ENCODE peak calls at places on chromosomes 13 and 19, in nine cellular contexts. I is K562, Y is HCT116, P is HepG2, D is stomach, T is SK-N-MC, J is sigmoid colon, S is transverse colon, C is SK-N-SH. R is an unnamed sample. For H3K9me3, the result is how much of the 10 kb centered on the place peaks cover.

GRCh38 chr19:5369962-5370367 is 29.4 kb upstream of the PTPRS start:
- DNase-seq in I (peak), Y (no peak), T (no peak), C (peak), D (peak), S (peak), J (no peak), P (peak), R (no peak)

GRCh38 chr13:62906896-62907295 is 1491.2 kb upstream of the PCDH20 start:
- DNase-seq in C (no peak), J (no peak), T (no peak), D (no peak), P (no peak), S (no peak), Y (no peak), I (no peak), R (no peak)

GRCh38 chr13:78976696-78977095 is 317.7 kb upstream of the OBI1 start:
- DNase-seq in C (no peak), D (no peak), P (no peak), T (no peak), I (no peak), J (no peak), Y (no peak), S (no peak), R (no peak)

GRCh38 chr13:50914848-50915247 is 5.3 kb downstream of the RNASEH2B start:
- DNase-seq in D (no peak), S (no peak), P (no peak), Y (no peak), J (no peak), C (no peak), T (no peak), I (no peak), R (no peak)

GRCh38 chr19:8458380-8458779 is 13.6 kb downstream of the HNRNPM start:
- DNase-seq in Y (no peak), I (no peak), C (no peak), S (peak), T (no peak), J (no peak), P (no peak), D (peak), R (no peak)

GRCh38 chr19:40822161-40822560 is 23.2 kb downstream of the EGLN2 start:
- DNase-seq in I (no peak), J (no peak), P (no peak), S (no peak), Y (no peak), D (peak), C (no peak), T (no peak), R (no peak)

GRCh38 chr13:47017476-47017875 is 120.6 kb upstream of the HTR2A start:
- DNase-seq in D (no peak), C (no peak), S (no peak), Y (no peak), P (no peak), I (no peak), T (no peak), J (no peak), R (no peak)

GRCh38 chr13:25455146-25455545 is 83.4 kb downstream of the ATP8A2 start:
- DNase-seq in Y (no peak), S (no peak), C (no peak), I (no peak), D (no peak), T (peak), P (no peak), J (no peak), R (no peak)

GRCh38 chr13:40520916-40521315 is 145.5 kb downstream of the FOXO1 start:
- DNase-seq in Y (no peak), J (no peak), C (no peak), I (no peak), P (no peak), T (no peak), D (no peak), S (no peak), R (no peak)

GRCh38 chr13:51613535-51613934 is 29.3 kb downstream of the WDFY2 start:
- DNase-seq in J (no peak), I (no peak), Y (no peak), S (no peak), P (no peak), T (no peak), C (no peak), D (no peak), R (no peak)

GRCh38 chr13:19955873-19956559 is 2.5 kb upstream of the ZMYM2 start:
- DNase-seq in J (no peak), I (no peak), D (no peak), S (no peak), T (no peak), P (no peak), Y (no peak), C (no peak), R (no peak)

DNA sequence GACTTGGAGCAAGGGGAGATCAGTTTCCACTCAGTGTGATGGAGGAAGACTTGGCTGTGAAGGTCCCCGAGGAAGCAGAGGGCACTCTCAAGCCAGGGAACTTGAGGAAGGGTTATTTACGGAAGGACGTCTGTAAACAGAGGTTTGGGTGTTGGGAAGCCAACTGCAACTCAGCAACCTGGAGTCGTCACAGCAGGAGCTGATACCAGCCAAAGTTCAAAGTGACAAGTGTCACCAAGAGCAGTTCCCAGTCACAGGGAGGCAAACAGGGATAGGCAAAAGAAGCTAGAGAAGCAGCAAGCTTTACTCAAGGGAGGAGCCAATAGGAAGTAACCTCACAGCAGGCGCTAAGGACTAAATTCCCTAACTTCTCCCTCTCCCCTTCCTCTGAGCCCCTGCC is 205.5 kb downstream of the EFNB2 start:
- DNase-seq in J (no peak), C (no peak), I (no peak), D (no peak), S (peak), Y (no peak), T (no peak), P (no peak), R (no peak)
- H3K9me3 ChIP-seq in J (under half), C (under half), I (under half), D (under half), S (under half), Y (under half), T (under half), P (under half), R (under half)

GRCh38 chr13:76884571-76885202 is 1.5 kb downstream of the KCTD12 start:
- DNase-seq in I (no peak), T (no peak), P (no peak), C (peak), J (peak), D (no peak), Y (no peak), S (no peak), R (no peak)

GRCh38 chr13:76886005-76886291 is 257 bp downstream of the KCTD12 start:
- DNase-seq in C (no peak), P (no peak), D (no peak), Y (no peak), J (no peak), S (no peak), I (no peak), T (no peak), R (no peak)

GRCh38 chr13:76886292-76887061 is at the start of gene KCTD12:
- DNase-seq in S (peak), Y (peak), T (no peak), J (peak), D (peak), I (peak), C (peak), P (no peak), R (peak)

GRCh38 chr13:76884167-76884566 is 2.0 kb downstream of the KCTD12 start:
- DNase-seq in I (no peak), J (peak), P (no peak), Y (no peak), T (no peak), C (no peak), S (peak), D (peak), R (peak)

DNA sequence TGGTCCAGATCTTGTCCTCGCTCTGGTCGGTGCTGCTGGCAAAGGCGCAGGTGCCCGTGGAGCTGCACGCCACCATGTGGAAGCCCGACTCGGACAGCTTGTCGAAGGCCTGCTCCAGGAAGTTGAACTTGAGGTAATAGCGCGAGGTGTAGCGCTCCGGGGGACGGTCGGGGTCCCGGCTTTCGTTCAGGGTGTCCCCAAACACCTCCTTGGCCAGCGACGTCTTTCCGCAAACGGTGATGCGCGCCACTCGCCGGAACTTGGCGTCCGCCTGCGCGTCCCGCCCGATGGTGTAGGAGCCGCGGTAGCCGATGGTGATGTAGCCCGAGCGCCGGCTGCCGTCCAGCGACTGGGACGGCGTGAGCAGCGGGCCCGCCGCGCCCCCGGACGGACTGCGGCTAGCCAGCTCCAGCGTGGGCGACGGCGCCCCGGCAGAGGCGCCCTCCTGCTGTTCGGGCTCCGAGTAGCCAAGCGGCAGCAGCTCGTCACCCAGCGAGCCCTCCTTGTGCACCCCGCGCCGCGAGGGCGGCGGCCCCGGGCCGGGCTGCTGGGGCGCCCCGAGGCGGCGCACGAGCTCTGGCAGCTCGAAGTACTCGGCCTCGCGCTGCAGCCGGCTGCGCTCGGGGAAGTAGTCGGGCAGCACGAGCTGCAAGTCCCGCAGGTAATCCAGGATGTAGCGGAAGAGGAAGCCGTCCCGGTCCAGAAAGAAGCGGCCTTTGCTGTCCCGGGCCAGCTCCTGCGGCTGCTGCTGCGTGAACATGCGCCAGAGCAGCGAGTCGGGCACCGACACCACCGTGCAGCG is 801 bp downstream of the KCTD12 start:
- DNase-seq in T (no peak), Y (no peak), S (peak), P (no peak), J (peak), D (peak), C (peak), I (peak), R (peak)
- TF ChIP-seq POLR2AphosphoS5 in T (no peak), Y (no peak), S (no peak), P (no peak), J (peak), D (no peak), C (no peak), I (no peak), R (no peak)

GRCh38 chr19:11370744-11371143 is 3.7 kb upstream of the SWSAP1 start:
- DNase-seq in D (no peak), S (no peak), C (no peak), J (no peak), Y (no peak), T (no peak), I (no peak), P (no peak), R (no peak)

GRCh38 chr19:11375143-11375948 is 880 bp downstream of the SWSAP1 start:
- DNase-seq in J (peak), P (peak), I (no peak), S (peak), D (peak), Y (no peak), T (no peak), C (peak), R (peak)

GRCh38 chr19:11373885-11374448 is 499 bp upstream of the SWSAP1 start:
- DNase-seq in I (no peak), J (no peak), C (peak), S (no peak), Y (no peak), T (no peak), P (no peak), D (no peak), R (no peak)

GRCh38 chr19:11374449-11375142 is at the start of gene SWSAP1:
- DNase-seq in I (peak), T (peak), Y (peak), D (peak), C (peak), S (peak), P (peak), J (peak), R (peak)

GRCh38 chr19:11373166-11373884 is 1.1 kb upstream of the SWSAP1 start:
- DNase-seq in J (no peak), S (no peak), C (peak), I (no peak), P (no peak), T (no peak), D (peak), Y (no peak), R (no peak)
- H3K27ac ChIP-seq in J (no peak), S (no peak), C (peak), I (no peak), P (no peak), T (no peak), D (peak), Y (no peak), R (no peak)

GRCh38 chr19:15613338-15613737 is 1.7 kb upstream of the CYP4F8 start:
- DNase-seq in J (no peak), S (no peak), T (no peak), D (no peak), C (no peak), I (no peak), Y (no peak), P (no peak), R (no peak)
- H3K9me3 ChIP-seq in J (under half), S (under half), T (under half), D (under half), C (under half), I (under half), Y (under half), P (under half), R (under half)

DNA sequence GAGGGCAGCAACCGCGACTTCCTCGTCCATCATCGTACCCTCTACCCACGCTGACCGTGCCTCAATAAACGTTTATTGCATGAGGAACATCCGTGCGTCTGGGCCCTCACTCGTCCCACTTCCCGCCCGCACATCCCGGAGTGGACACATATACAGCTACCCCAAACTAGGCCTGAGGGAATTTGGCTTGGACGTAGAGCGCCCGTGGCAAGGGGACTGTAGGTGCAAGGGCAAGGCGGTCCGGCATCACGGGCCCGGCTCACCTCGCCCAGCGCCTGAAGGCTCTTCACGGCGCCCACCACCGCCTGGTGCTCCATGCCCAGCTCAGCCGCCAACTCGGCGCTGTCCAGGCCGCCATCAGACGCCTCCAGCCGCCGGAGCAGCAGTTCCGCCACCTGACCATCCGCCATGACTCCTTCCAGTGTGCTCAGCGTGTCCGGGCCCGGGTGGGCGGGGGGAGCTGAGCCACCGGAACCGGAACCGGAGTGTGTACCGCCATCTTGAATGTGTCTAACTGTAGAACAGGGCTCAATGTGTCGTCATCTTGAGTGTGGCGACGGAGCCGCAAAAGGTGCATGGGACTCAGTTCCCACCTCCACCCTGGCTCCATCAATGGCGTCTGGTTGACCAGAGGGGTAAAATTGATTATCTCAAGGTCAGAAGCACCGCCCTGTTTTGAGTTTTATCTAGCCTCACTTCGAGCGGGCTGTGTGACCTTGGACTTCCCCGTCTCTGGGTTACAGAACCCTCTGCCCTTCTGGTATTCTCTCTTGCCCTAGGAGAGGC is at the start of gene FARSA:
- DNase-seq in J (peak), Y (peak), I (peak), C (peak), S (peak), D (peak), P (peak), T (peak), R (peak)
- TF ChIP-seq POLR2AphosphoS5 in J (peak), Y (peak), I (peak), C (peak), S (peak), D (peak), P (peak), T (peak), R (peak)

DNA sequence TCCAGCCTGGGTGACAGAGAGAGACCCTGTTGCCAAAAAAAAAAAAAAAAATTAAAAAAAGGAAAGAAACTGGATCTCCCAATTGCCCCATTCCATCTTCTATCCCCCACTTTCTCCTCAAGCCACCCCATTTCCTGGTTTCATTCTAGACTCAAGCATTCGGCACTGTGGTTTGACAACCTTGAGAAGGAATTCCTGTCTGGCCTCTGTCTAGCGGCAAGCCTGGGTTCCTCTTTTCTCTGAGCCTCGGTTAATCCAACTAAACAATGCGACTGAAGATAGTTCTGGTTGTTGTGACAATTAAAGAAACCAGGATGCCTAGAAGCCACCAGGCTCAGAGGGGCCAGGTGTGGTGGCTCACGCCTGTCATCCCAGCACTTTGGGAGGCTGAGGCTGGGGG is 3.3 kb upstream of the C3 start:
- DNase-seq in T (no peak), D (no peak), J (no peak), I (no peak), P (no peak), Y (no peak), S (no peak), C (no peak), R (no peak)
- H3K27ac ChIP-seq in T (no peak), D (peak), J (peak), I (no peak), P (peak), Y (no peak), S (peak), C (no peak), R (peak)

DNA sequence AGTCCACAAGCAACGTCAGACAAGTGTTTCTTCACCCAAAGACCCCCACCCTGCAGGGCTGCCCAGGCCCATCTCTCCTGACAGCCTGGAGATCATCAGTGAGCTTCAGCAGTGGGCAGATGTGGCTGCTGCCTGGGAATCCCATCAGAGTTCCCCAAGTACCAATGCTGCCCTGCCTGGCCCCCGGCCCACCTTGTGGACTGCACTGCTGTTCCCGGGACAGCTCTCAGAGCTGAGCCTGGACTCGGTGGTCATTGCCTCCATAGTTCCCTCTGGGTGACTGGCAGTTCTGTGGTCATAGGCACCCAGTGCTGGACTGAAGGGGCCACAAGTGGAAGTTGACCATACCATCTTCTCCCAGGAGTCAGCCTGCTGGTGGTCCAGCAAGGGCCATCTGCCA is 24.5 kb upstream of the ZNF492 start:
- DNase-seq in Y (no peak), J (no peak), T (no peak), C (no peak), D (no peak), S (no peak), P (no peak), I (no peak), R (no peak)
- H3K9me3 ChIP-seq in Y (under half), J (under half), T (under half), C (under half), D (under half), S (under half), P (half or more), I (under half), R (under half)

DNA sequence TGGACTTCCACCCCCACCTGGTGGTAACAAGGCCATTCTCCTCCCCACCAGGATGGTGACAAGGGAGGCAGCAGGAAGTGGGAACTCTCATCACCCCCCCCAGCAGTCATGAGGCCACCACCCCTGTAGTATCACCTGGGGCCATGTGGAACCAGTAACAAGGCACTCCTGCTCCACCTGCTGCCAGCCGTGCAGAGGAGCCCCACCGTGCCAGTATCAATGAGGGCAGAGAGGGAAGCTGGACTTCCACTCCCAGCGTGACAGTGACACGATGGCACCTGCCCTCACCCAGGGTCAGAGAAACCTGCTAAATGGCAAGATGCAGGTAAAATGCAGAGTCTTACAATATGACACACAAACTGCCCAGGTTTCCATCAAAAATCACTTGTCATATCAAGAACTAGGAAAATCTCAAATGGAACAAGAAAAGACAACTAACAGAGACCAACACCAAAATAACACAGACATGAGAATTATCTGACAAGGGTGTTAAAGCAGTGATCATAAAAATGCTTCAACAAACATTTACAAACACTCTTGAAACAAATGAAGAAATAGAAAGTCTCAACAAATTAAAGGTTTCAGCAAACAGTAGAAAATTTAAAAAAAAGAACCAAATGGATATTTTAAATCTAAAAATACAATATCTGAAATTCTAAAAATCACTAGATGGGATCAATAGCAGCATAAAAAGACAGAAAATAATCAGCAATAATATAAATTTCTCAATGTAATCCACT is 9.1 kb upstream of the SPACA7 start:
- DNase-seq in C (no peak), P (no peak), I (no peak), T (no peak), J (no peak), D (no peak), Y (no peak), S (no peak), R (no peak)
- TF ChIP-seq POLR2AphosphoS5 in C (no peak), P (no peak), I (no peak), T (no peak), J (no peak), D (no peak), Y (no peak), S (no peak), R (no peak)

DNA sequence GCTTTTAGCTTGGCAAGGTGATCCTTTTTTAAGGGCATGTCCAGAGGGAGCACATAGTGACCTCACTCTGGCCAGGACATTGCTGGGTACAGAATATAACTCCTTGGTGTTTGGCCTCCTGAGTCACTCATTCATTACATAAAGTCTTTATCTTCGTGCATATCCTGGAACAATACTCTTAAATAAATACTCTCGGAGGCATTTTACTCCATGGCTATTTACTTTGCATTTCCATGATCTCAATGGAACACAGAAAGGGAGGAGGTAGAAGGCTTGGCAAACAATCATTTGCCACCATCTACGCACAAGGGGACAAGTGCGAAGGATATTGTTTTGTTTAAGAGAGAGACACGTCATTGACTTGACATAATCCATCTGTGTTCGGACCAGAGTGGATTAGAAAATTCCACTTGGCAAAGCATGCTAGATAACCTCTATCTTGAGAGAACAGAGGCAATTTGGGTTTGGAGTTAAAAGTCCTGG is 210.0 kb downstream of the IRS2 start:
- DNase-seq in S (peak), I (no peak), P (no peak), D (peak), T (no peak), J (no peak), Y (no peak), C (no peak), R (no peak)
- H3K27ac ChIP-seq in S (peak), I (no peak), P (no peak), D (peak), T (no peak), J (no peak), Y (no peak), C (no peak), R (no peak)

R was measured in breast epithelium.